ENCODE peak calls at places on chromosome 1, in nine cellular contexts. One of them, this sample, is unnamed.
A peak's percentile ranks its signal among the peaks of the same experiment; 100 is the strongest.

GRCh38 chr1:92476071-92476607 is 10.6 kb downstream of the GFI1 start:
- DNase-seq in stimulated activated CD4-positive, alpha-beta T cell treated with anti-CD3 and anti-CD28 coated beads, Interleukin-4, amount 100 ng/mL, for 48 hours: no peak
- DNase-seq in neural progenitor cell: no peak
- DNase-seq in activated CD4-positive, CD25-positive, alpha-beta regulatory T cell treated with anti-CD3 and anti-CD28 coated beads, Interleukin-2, amount 50 U/mL, for 72 hours: no peak
- DNase-seq in kidney tubule cell: no peak
- DNase-seq in nephron progenitor cell: no peak
- DNase-seq in uterus: no peak
- DNase-seq in lower lobe of right lung: no peak
- DNase-seq in lung microvascular endothelial cell: no peak
- DNase-seq in this sample: no peak

GRCh38 chr1:225650198-225650597 is 2.7 kb downstream of the ENAH start:
- DNase-seq in lower lobe of right lung: no peak
- DNase-seq in lung microvascular endothelial cell: no peak
- DNase-seq in stimulated activated CD4-positive, alpha-beta T cell treated with anti-CD3 and anti-CD28 coated beads, Interleukin-4, amount 100 ng/mL, for 48 hours: no peak
- DNase-seq in activated CD4-positive, CD25-positive, alpha-beta regulatory T cell treated with anti-CD3 and anti-CD28 coated beads, Interleukin-2, amount 50 U/mL, for 72 hours: no peak
- DNase-seq in neural progenitor cell: no peak
- DNase-seq in uterus: no peak
- DNase-seq in kidney tubule cell: no peak
- DNase-seq in nephron progenitor cell: no peak
- DNase-seq in this sample: no peak

GRCh38 chr1:11842154-11843041 is 5.2 kb downstream of the NPPA start:
- DNase-seq in stimulated activated CD4-positive, alpha-beta T cell treated with anti-CD3 and anti-CD28 coated beads, Interleukin-4, amount 100 ng/mL, for 48 hours: no peak
- DNase-seq in kidney tubule cell: no peak
- DNase-seq in neural progenitor cell: no peak
- DNase-seq in nephron progenitor cell: no peak
- DNase-seq in uterus: peak; percentile 28
- DNase-seq in activated CD4-positive, CD25-positive, alpha-beta regulatory T cell treated with anti-CD3 and anti-CD28 coated beads, Interleukin-2, amount 50 U/mL, for 72 hours: no peak
- DNase-seq in lung microvascular endothelial cell: peak; percentile 99
- DNase-seq in lower lobe of right lung: peak; percentile 66
- DNase-seq in this sample: no peak

GRCh38 chr1:84146375-84147032 is 2.4 kb downstream of the PRKACB start:
- DNase-seq in activated CD4-positive, CD25-positive, alpha-beta regulatory T cell treated with anti-CD3 and anti-CD28 coated beads, Interleukin-2, amount 50 U/mL, for 72 hours: no peak
- DNase-seq in lower lobe of right lung: no peak
- DNase-seq in kidney tubule cell: peak; percentile 62
- DNase-seq in stimulated activated CD4-positive, alpha-beta T cell treated with anti-CD3 and anti-CD28 coated beads, Interleukin-4, amount 100 ng/mL, for 48 hours: no peak
- DNase-seq in uterus: no peak
- DNase-seq in lung microvascular endothelial cell: no peak
- DNase-seq in nephron progenitor cell: no peak
- DNase-seq in neural progenitor cell: no peak
- DNase-seq in this sample: no peak

GRCh38 chr1:236204656-236205055 is 62.3 kb downstream of the GPR137B start:
- DNase-seq in lower lobe of right lung: no peak
- DNase-seq in uterus: no peak
- DNase-seq in lung microvascular endothelial cell: no peak
- DNase-seq in stimulated activated CD4-positive, alpha-beta T cell treated with anti-CD3 and anti-CD28 coated beads, Interleukin-4, amount 100 ng/mL, for 48 hours: no peak
- DNase-seq in activated CD4-positive, CD25-positive, alpha-beta regulatory T cell treated with anti-CD3 and anti-CD28 coated beads, Interleukin-2, amount 50 U/mL, for 72 hours: no peak
- DNase-seq in nephron progenitor cell: no peak
- DNase-seq in neural progenitor cell: peak; percentile 22
- DNase-seq in kidney tubule cell: no peak
- DNase-seq in this sample: no peak

GRCh38 chr1:54837002-54837853 is 36.1 kb upstream of the TTC22 start:
- DNase-seq in lung microvascular endothelial cell: no peak
- DNase-seq in neural progenitor cell: no peak
- DNase-seq in lower lobe of right lung: no peak
- DNase-seq in nephron progenitor cell: no peak
- DNase-seq in activated CD4-positive, CD25-positive, alpha-beta regulatory T cell treated with anti-CD3 and anti-CD28 coated beads, Interleukin-2, amount 50 U/mL, for 72 hours: no peak
- DNase-seq in uterus: no peak
- DNase-seq in stimulated activated CD4-positive, alpha-beta T cell treated with anti-CD3 and anti-CD28 coated beads, Interleukin-4, amount 100 ng/mL, for 48 hours: no peak
- DNase-seq in kidney tubule cell: no peak
- DNase-seq in this sample: peak; percentile 60

GRCh38 chr1:32345289-32345827 is 9.3 kb upstream of the MARCKSL1 start:
- DNase-seq in lower lobe of right lung: no peak
- DNase-seq in lung microvascular endothelial cell: peak; percentile 80
- DNase-seq in stimulated activated CD4-positive, alpha-beta T cell treated with anti-CD3 and anti-CD28 coated beads, Interleukin-4, amount 100 ng/mL, for 48 hours: no peak
- DNase-seq in uterus: no peak
- DNase-seq in nephron progenitor cell: no peak
- DNase-seq in kidney tubule cell: no peak
- DNase-seq in neural progenitor cell: no peak
- DNase-seq in activated CD4-positive, CD25-positive, alpha-beta regulatory T cell treated with anti-CD3 and anti-CD28 coated beads, Interleukin-2, amount 50 U/mL, for 72 hours: no peak
- DNase-seq in this sample: no peak

GRCh38 chr1:59477286-59477685 is 180.4 kb downstream of the FGGY start:
- DNase-seq in nephron progenitor cell: no peak
- DNase-seq in activated CD4-positive, CD25-positive, alpha-beta regulatory T cell treated with anti-CD3 and anti-CD28 coated beads, Interleukin-2, amount 50 U/mL, for 72 hours: peak; percentile 44
- DNase-seq in lower lobe of right lung: no peak
- DNase-seq in kidney tubule cell: no peak
- DNase-seq in uterus: no peak
- DNase-seq in neural progenitor cell: no peak
- DNase-seq in stimulated activated CD4-positive, alpha-beta T cell treated with anti-CD3 and anti-CD28 coated beads, Interleukin-4, amount 100 ng/mL, for 48 hours: peak; percentile 24
- DNase-seq in lung microvascular endothelial cell: no peak
- DNase-seq in this sample: no peak

GRCh38 chr1:155650231-155650757 is 38.3 kb downstream of the YY1AP1 start:
- DNase-seq in uterus: no peak
- DNase-seq in lower lobe of right lung: no peak
- DNase-seq in kidney tubule cell: no peak
- DNase-seq in activated CD4-positive, CD25-positive, alpha-beta regulatory T cell treated with anti-CD3 and anti-CD28 coated beads, Interleukin-2, amount 50 U/mL, for 72 hours: no peak
- DNase-seq in neural progenitor cell: no peak
- DNase-seq in stimulated activated CD4-positive, alpha-beta T cell treated with anti-CD3 and anti-CD28 coated beads, Interleukin-4, amount 100 ng/mL, for 48 hours: no peak
- DNase-seq in nephron progenitor cell: no peak
- DNase-seq in lung microvascular endothelial cell: no peak
- DNase-seq in this sample: no peak

GRCh38 chr1:86247553-86248279 is 91.1 kb upstream of the COL24A1 start:
- DNase-seq in nephron progenitor cell: no peak
- DNase-seq in stimulated activated CD4-positive, alpha-beta T cell treated with anti-CD3 and anti-CD28 coated beads, Interleukin-4, amount 100 ng/mL, for 48 hours: no peak
- DNase-seq in activated CD4-positive, CD25-positive, alpha-beta regulatory T cell treated with anti-CD3 and anti-CD28 coated beads, Interleukin-2, amount 50 U/mL, for 72 hours: no peak
- DNase-seq in uterus: no peak
- DNase-seq in lung microvascular endothelial cell: no peak
- DNase-seq in neural progenitor cell: no peak
- DNase-seq in kidney tubule cell: peak; percentile 28
- DNase-seq in lower lobe of right lung: no peak
- DNase-seq in this sample: no peak

GRCh38 chr1:85307987-85308836 is 31.8 kb upstream of the BCL10 start:
- DNase-seq in lung microvascular endothelial cell: peak; percentile 94
- DNase-seq in nephron progenitor cell: peak; percentile 91
- DNase-seq in uterus: peak; percentile 88
- DNase-seq in kidney tubule cell: peak; percentile 89
- DNase-seq in neural progenitor cell: peak; percentile 94
- DNase-seq in activated CD4-positive, CD25-positive, alpha-beta regulatory T cell treated with anti-CD3 and anti-CD28 coated beads, Interleukin-2, amount 50 U/mL, for 72 hours: peak; percentile 47
- DNase-seq in lower lobe of right lung: peak; percentile 87
- DNase-seq in stimulated activated CD4-positive, alpha-beta T cell treated with anti-CD3 and anti-CD28 coated beads, Interleukin-4, amount 100 ng/mL, for 48 hours: peak; percentile 61
- DNase-seq in this sample: peak; percentile 98

This sample was measured in lower leg skin.